ENCODE peak calls at places on chromosomes 13 and 19, in nine cellular contexts. One of them, this sample, is unnamed.

GRCh38 chr19:18364826-18365528 is 21.0 kb upstream of the GDF15 start:
- DNase-seq in HCT116: peak
- DNase-seq in HT1080: peak
- DNase-seq in IMR-90: peak
- DNase-seq in activated effector memory CD4-positive, alpha-beta T cell treated with Interleukin-2 at 50 U/mL for 16 hours: no peak
- DNase-seq in RCC 7860: peak
- DNase-seq in substantia nigra: no peak
- DNase-seq in RKO: peak
- DNase-seq in NCI-H1105: peak
- DNase-seq in this sample: no peak

GRCh38 chr19:9528757-9529336 is 9.6 kb downstream of the ZNF426 start:
- DNase-seq in HCT116: no peak
- DNase-seq in HT1080: peak
- DNase-seq in IMR-90: peak
- DNase-seq in activated effector memory CD4-positive, alpha-beta T cell treated with Interleukin-2 at 50 U/mL for 16 hours: no peak
- DNase-seq in RCC 7860: no peak
- DNase-seq in substantia nigra: no peak
- DNase-seq in RKO: no peak
- DNase-seq in NCI-H1105: no peak
- DNase-seq in this sample: no peak

GRCh38 chr19:18659281-18660050 is 22.6 kb downstream of the KLHL26 start:
- DNase-seq in HCT116: no peak
- DNase-seq in HT1080: no peak
- DNase-seq in IMR-90: no peak
- DNase-seq in activated effector memory CD4-positive, alpha-beta T cell treated with Interleukin-2 at 50 U/mL for 16 hours: no peak
- DNase-seq in RCC 7860: no peak
- DNase-seq in substantia nigra: no peak
- DNase-seq in RKO: peak
- DNase-seq in NCI-H1105: no peak
- DNase-seq in this sample: no peak

GRCh38 chr13:74210693-74211393 is 76.6 kb upstream of the KLF12 start:
- DNase-seq in HCT116: no peak
- DNase-seq in HT1080: peak
- DNase-seq in IMR-90: peak
- DNase-seq in activated effector memory CD4-positive, alpha-beta T cell treated with Interleukin-2 at 50 U/mL for 16 hours: no peak
- DNase-seq in RCC 7860: peak
- DNase-seq in substantia nigra: no peak
- DNase-seq in RKO: peak
- DNase-seq in NCI-H1105: peak
- DNase-seq in this sample: no peak

GRCh38 chr13:21986602-21987001 is 315.7 kb downstream of the FGF9 start:
- DNase-seq in HCT116: no peak
- DNase-seq in HT1080: no peak
- DNase-seq in IMR-90: peak
- DNase-seq in activated effector memory CD4-positive, alpha-beta T cell treated with Interleukin-2 at 50 U/mL for 16 hours: no peak
- DNase-seq in RCC 7860: no peak
- DNase-seq in substantia nigra: no peak
- DNase-seq in RKO: no peak
- DNase-seq in NCI-H1105: no peak
- DNase-seq in this sample: no peak

GRCh38 chr19:33064778-33065550 is at the start of gene RHPN2:
- DNase-seq in HCT116: peak
- DNase-seq in HT1080: peak
- DNase-seq in IMR-90: peak
- DNase-seq in activated effector memory CD4-positive, alpha-beta T cell treated with Interleukin-2 at 50 U/mL for 16 hours: peak
- DNase-seq in RCC 7860: peak
- DNase-seq in substantia nigra: no peak
- DNase-seq in RKO: peak
- DNase-seq in NCI-H1105: peak
- DNase-seq in this sample: no peak

GRCh38 chr19:19105365-19106060 is 32.8 kb downstream of the TMEM161A start:
- DNase-seq in HCT116: peak
- DNase-seq in HT1080: no peak
- DNase-seq in IMR-90: no peak
- DNase-seq in activated effector memory CD4-positive, alpha-beta T cell treated with Interleukin-2 at 50 U/mL for 16 hours: no peak
- DNase-seq in RCC 7860: no peak
- DNase-seq in substantia nigra: no peak
- DNase-seq in RKO: no peak
- DNase-seq in NCI-H1105: no peak
- DNase-seq in this sample: no peak

GRCh38 chr13:81874681-81875661 is 1534.0 kb upstream of the SPRY2 start:
- DNase-seq in HCT116: no peak
- DNase-seq in HT1080: peak
- DNase-seq in IMR-90: no peak
- DNase-seq in activated effector memory CD4-positive, alpha-beta T cell treated with Interleukin-2 at 50 U/mL for 16 hours: no peak
- DNase-seq in RCC 7860: no peak
- DNase-seq in substantia nigra: no peak
- DNase-seq in RKO: no peak
- DNase-seq in NCI-H1105: no peak
- DNase-seq in this sample: no peak

GRCh38 chr13:77000475-77000874 is 8.6 kb downstream of the CLN5 start:
- DNase-seq in HCT116: no peak
- DNase-seq in HT1080: no peak
- DNase-seq in IMR-90: no peak
- DNase-seq in activated effector memory CD4-positive, alpha-beta T cell treated with Interleukin-2 at 50 U/mL for 16 hours: no peak
- DNase-seq in RCC 7860: no peak
- DNase-seq in substantia nigra: no peak
- DNase-seq in RKO: no peak
- DNase-seq in NCI-H1105: no peak
- DNase-seq in this sample: no peak

GRCh38 chr13:30107536-30108136 is 199.7 kb downstream of the KATNAL1 start:
- DNase-seq in HCT116: no peak
- DNase-seq in HT1080: peak
- DNase-seq in IMR-90: peak
- DNase-seq in activated effector memory CD4-positive, alpha-beta T cell treated with Interleukin-2 at 50 U/mL for 16 hours: no peak
- DNase-seq in RCC 7860: peak
- DNase-seq in substantia nigra: no peak
- DNase-seq in RKO: peak
- DNase-seq in NCI-H1105: no peak
- DNase-seq in this sample: no peak

GRCh38 chr19:14091086-14091884 is 734 bp upstream of the SAMD1 start:
- DNase-seq in HCT116: no peak
- DNase-seq in HT1080: peak
- DNase-seq in IMR-90: peak
- DNase-seq in activated effector memory CD4-positive, alpha-beta T cell treated with Interleukin-2 at 50 U/mL for 16 hours: peak
- DNase-seq in RCC 7860: peak
- DNase-seq in substantia nigra: peak
- DNase-seq in RKO: peak
- DNase-seq in NCI-H1105: peak
- DNase-seq in this sample: peak

GRCh38 chr13:91292630-91293221 is 54.8 kb upstream of the MIR17HG start:
- DNase-seq in HCT116: no peak
- DNase-seq in HT1080: no peak
- DNase-seq in IMR-90: no peak
- DNase-seq in activated effector memory CD4-positive, alpha-beta T cell treated with Interleukin-2 at 50 U/mL for 16 hours: no peak
- DNase-seq in RCC 7860: no peak
- DNase-seq in substantia nigra: no peak
- DNase-seq in RKO: no peak
- DNase-seq in NCI-H1105: no peak
- DNase-seq in this sample: no peak

GRCh38 chr19:3980353-3981251 is 4.7 kb downstream of the EEF2 start:
- DNase-seq in HCT116: no peak
- DNase-seq in HT1080: no peak
- DNase-seq in IMR-90: no peak
- DNase-seq in activated effector memory CD4-positive, alpha-beta T cell treated with Interleukin-2 at 50 U/mL for 16 hours: no peak
- DNase-seq in RCC 7860: no peak
- DNase-seq in substantia nigra: no peak
- DNase-seq in RKO: no peak
- DNase-seq in NCI-H1105: no peak
- DNase-seq in this sample: no peak

GRCh38 chr13:30125422-30126073 is 181.8 kb downstream of the KATNAL1 start:
- DNase-seq in HCT116: no peak
- DNase-seq in HT1080: peak
- DNase-seq in IMR-90: peak
- DNase-seq in activated effector memory CD4-positive, alpha-beta T cell treated with Interleukin-2 at 50 U/mL for 16 hours: no peak
- DNase-seq in RCC 7860: no peak
- DNase-seq in substantia nigra: no peak
- DNase-seq in RKO: no peak
- DNase-seq in NCI-H1105: peak
- DNase-seq in this sample: no peak

GRCh38 chr19:12954150-12954962 is 2.7 kb downstream of the GADD45GIP1 start:
- DNase-seq in HCT116: no peak
- DNase-seq in HT1080: no peak
- DNase-seq in IMR-90: no peak
- DNase-seq in activated effector memory CD4-positive, alpha-beta T cell treated with Interleukin-2 at 50 U/mL for 16 hours: no peak
- DNase-seq in RCC 7860: no peak
- DNase-seq in substantia nigra: no peak
- DNase-seq in RKO: peak
- DNase-seq in NCI-H1105: no peak
- DNase-seq in this sample: no peak

GRCh38 chr19:4066176-4066606 is 508 bp downstream of the ZBTB7A start:
- DNase-seq in HCT116: no peak
- DNase-seq in HT1080: no peak
- DNase-seq in IMR-90: no peak
- DNase-seq in activated effector memory CD4-positive, alpha-beta T cell treated with Interleukin-2 at 50 U/mL for 16 hours: no peak
- DNase-seq in RCC 7860: no peak
- DNase-seq in substantia nigra: no peak
- DNase-seq in RKO: no peak
- DNase-seq in NCI-H1105: no peak
- DNase-seq in this sample: peak

GRCh38 chr19:2394054-2394668 is 33.2 kb downstream of the TIMM13 start:
- DNase-seq in HCT116: no peak
- DNase-seq in HT1080: no peak
- DNase-seq in IMR-90: no peak
- DNase-seq in activated effector memory CD4-positive, alpha-beta T cell treated with Interleukin-2 at 50 U/mL for 16 hours: no peak
- DNase-seq in RCC 7860: no peak
- DNase-seq in substantia nigra: no peak
- DNase-seq in RKO: no peak
- DNase-seq in NCI-H1105: no peak
- DNase-seq in this sample: peak

GRCh38 chr13:91894311-91894710 is 495.9 kb downstream of the GPC5 start:
- DNase-seq in HCT116: no peak
- DNase-seq in HT1080: no peak
- DNase-seq in IMR-90: no peak
- DNase-seq in activated effector memory CD4-positive, alpha-beta T cell treated with Interleukin-2 at 50 U/mL for 16 hours: no peak
- DNase-seq in RCC 7860: no peak
- DNase-seq in substantia nigra: no peak
- DNase-seq in RKO: no peak
- DNase-seq in NCI-H1105: no peak
- DNase-seq in this sample: no peak

This sample was measured in CD8-positive, alpha-beta T cell.